ENCODE peak calls at places on chromosomes 4 and X, in ten cellular contexts. L, Y, V, O, P, M, A, J, E and D are unnamed samples.

GRCh38 chrX:119753639-119754257 is 4.6 kb upstream of the SOWAHD start:
- DNase-seq in L (no peak), Y (no peak), V (no peak), O (peak), P (peak), M (no peak), A (no peak), J (peak), E (no peak), D (no peak)

GRCh38 chr4:165874799-165875371 is 1.8 kb downstream of the TLL1 start:
- DNase-seq in L (peak), Y (peak), V (peak), O (peak), P (peak), M (no peak), A (peak), J (peak), E (no peak), D (no peak)

GRCh38 chrX:49155243-49155899 is 7.2 kb upstream of the MAGIX start:
- DNase-seq in L (no peak), Y (no peak), V (no peak), O (peak), P (peak), M (peak), A (peak), J (no peak), E (no peak), D (no peak)

GRCh38 chr4:169079942-169080827 is 70.1 kb upstream of the CBR4 start:
- DNase-seq in L (no peak), Y (peak), V (no peak), O (peak), P (peak), M (peak), A (no peak), J (peak), E (no peak), D (peak)

GRCh38 chr4:102139132-102139573 is 206.1 kb downstream of the SLC39A8 start:
- DNase-seq in L (no peak), Y (peak), V (no peak), O (peak), P (no peak), M (peak), A (no peak), J (no peak), E (no peak), D (no peak)

GRCh38 chr4:110634320-110635154 is 11.7 kb upstream of the PITX2 start:
- DNase-seq in L (no peak), Y (no peak), V (no peak), O (no peak), P (no peak), M (no peak), A (no peak), J (no peak), E (no peak), D (no peak)

GRCh38 chr4:153402366-153402765 is 57.9 kb downstream of the MND1 start:
- DNase-seq in L (no peak), Y (no peak), V (no peak), O (no peak), P (no peak), M (peak), A (no peak), J (no peak), E (no peak), D (no peak)

GRCh38 chrX:112866175-112866574 is 25.5 kb upstream of the AMOT start:
- DNase-seq in L (no peak), Y (no peak), V (no peak), O (no peak), P (no peak), M (no peak), A (no peak), J (no peak), E (no peak), D (no peak)

GRCh38 chr4:35151816-35152572 is 1092.3 kb downstream of the ARAP2 start:
- DNase-seq in L (no peak), Y (no peak), V (no peak), O (peak), P (peak), M (no peak), A (peak), J (peak), E (no peak), D (no peak)
- TF ChIP-seq CTCF in L (peak), Y (no peak), V (no peak), O (peak), P (peak), M (no peak), A (peak), J (peak), E (no peak), D (no peak)

GRCh38 chrX:57929373-57929772 is 19.1 kb upstream of the ZXDA start:
- DNase-seq in L (no peak), Y (no peak), V (no peak), O (peak), P (peak), M (no peak), A (no peak), J (no peak), E (no peak), D (no peak)

GRCh38 chrX:57933321-57933720 is 23.1 kb upstream of the ZXDA start:
- DNase-seq in L (no peak), Y (no peak), V (no peak), O (no peak), P (no peak), M (no peak), A (no peak), J (no peak), E (no peak), D (no peak)

GRCh38 chrX:57930051-57930450 is 19.8 kb upstream of the ZXDA start:
- DNase-seq in L (no peak), Y (no peak), V (no peak), O (peak), P (no peak), M (no peak), A (no peak), J (no peak), E (no peak), D (no peak)

DNA sequence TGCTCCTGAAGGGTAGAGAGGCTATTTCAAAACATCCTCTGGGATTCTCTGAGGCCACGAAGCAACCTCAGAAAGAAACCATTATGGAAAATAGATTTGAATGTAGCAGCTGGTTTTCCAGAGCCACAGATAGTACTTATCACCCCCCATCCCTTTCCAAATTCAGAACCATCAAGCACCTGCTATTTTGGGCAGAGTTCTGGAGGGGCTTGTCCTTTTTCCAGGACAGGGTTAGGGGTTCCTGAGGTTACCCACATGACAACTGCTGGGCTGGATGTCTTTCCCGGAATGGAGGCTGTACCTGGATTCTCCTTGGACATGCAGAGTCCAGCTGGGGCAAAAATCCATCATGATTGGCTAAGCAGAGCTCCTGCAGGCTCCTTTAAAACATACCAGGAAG is 22.0 kb upstream of the ZXDA start:
- DNase-seq in L (no peak), Y (no peak), V (no peak), O (no peak), P (no peak), M (no peak), A (no peak), J (no peak), E (no peak), D (no peak)
- TF ChIP-seq CTCF in L (no peak), Y (no peak), V (no peak), O (no peak), P (no peak), M (no peak), A (no peak), J (no peak), E (no peak), D (no peak)

GRCh38 chr4:183758006-183758734 is 99.1 kb downstream of the TRAPPC11 start:
- DNase-seq in L (peak), Y (peak), V (peak), O (no peak), P (no peak), M (no peak), A (peak), J (no peak), E (no peak), D (no peak)
- TF ChIP-seq CTCF in L (peak), Y (peak), V (peak), O (peak), P (peak), M (no peak), A (peak), J (peak), E (no peak), D (no peak)

GRCh38 chrX:19540076-19540475 is 24.8 kb upstream of the MAP3K15 start:
- DNase-seq in L (no peak), Y (no peak), V (no peak), O (no peak), P (no peak), M (no peak), A (no peak), J (no peak), E (no peak), D (no peak)

GRCh38 chrX:19539665-19540064 is 24.4 kb upstream of the MAP3K15 start:
- DNase-seq in L (no peak), Y (no peak), V (no peak), O (no peak), P (no peak), M (no peak), A (no peak), J (no peak), E (no peak), D (no peak)

GRCh38 chrX:19541196-19541595 is 25.9 kb upstream of the MAP3K15 start:
- DNase-seq in L (no peak), Y (no peak), V (no peak), O (no peak), P (no peak), M (no peak), A (no peak), J (no peak), E (no peak), D (no peak)

GRCh38 chrX:19532709-19533108 is 17.4 kb upstream of the MAP3K15 start:
- DNase-seq in L (no peak), Y (no peak), V (no peak), O (no peak), P (no peak), M (no peak), A (no peak), J (no peak), E (no peak), D (no peak)

DNA sequence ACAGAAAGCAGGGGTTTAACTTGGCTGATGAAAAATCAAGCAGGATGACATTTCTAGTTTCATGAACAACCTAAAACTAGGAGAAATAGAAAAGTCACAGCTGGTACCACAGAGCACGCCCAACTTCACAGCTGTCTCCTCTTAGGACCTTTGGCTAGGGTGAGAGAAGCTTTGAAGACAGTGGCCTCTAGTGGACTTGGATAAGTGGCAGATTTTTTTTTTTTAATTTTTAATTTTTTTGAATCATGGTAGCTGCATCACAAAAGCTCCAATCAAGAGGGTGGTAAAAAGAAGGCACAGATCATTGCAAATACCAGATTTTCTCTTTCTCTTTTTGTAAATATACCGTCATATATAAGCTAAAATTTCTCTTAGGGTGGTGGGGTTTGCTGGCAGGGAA is 20.2 kb upstream of the MAP3K15 start:
- DNase-seq in L (no peak), Y (no peak), V (no peak), O (peak), P (peak), M (no peak), A (no peak), J (peak), E (no peak), D (no peak)
- TF ChIP-seq CTCF in L (peak), Y (no peak), V (no peak), O (peak), P (peak), M (peak), A (peak), J (peak), E (no peak), D (no peak)

DNA sequence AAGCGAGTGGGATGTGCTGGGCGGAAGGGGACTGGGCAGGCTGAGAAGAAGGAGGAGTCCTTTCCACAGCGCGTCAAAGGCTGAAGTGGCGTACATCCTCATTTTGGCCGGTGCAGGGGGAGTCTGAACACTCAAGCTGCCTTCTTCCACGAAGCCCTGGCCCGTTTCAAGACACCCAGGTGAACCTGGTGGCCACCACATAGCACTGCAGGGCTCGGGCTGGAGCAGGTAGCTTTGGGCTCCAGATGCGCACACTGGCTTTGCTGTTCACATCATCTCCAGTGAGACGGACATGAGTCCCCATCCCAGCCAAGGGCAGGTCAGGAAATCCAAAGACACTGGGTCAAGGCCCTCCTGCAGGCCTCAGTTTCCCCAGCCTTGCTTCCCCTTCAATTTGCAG is 30.3 kb downstream of the CCNQ start:
- DNase-seq in L (no peak), Y (no peak), V (no peak), O (no peak), P (no peak), M (no peak), A (no peak), J (no peak), E (no peak), D (no peak)
- TF ChIP-seq CTCF in L (peak), Y (no peak), V (no peak), O (no peak), P (no peak), M (no peak), A (no peak), J (no peak), E (no peak), D (no peak)

DNA sequence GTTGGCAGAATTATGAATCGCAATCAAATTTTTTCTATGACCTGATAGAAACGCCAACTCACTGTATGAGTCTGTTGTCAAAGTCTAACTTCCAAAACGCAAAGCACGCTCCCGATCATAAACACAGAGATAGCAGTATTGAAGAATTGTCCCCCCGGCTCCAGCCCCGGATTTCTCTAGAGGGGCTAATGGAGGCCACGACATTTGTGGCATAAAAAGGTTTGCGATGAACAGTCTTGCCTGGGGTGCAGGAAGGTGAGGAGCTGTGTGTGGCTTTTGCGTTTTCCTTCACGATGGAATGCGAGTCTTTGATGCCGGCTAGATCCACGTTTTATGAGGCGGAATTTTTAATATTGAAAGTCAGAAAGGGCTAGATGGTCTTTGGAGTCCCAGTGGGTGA is 183.0 kb downstream of the CRLF2 start:
- DNase-seq in L (no peak), Y (no peak), V (no peak), O (no peak), P (no peak), M (no peak), A (no peak), J (no peak), E (no peak), D (no peak)
- TF ChIP-seq CTCF in L (no peak), Y (no peak), V (no peak), O (no peak), P (no peak), M (no peak), A (no peak), J (no peak), E (no peak), D (no peak)

GRCh38 chr4:104752337-104752736 is 257.6 kb upstream of the CXXC4 start:
- DNase-seq in L (no peak), Y (no peak), V (no peak), O (peak), P (no peak), M (peak), A (no peak), J (no peak), E (no peak), D (no peak)
- TF ChIP-seq CTCF in L (no peak), Y (no peak), V (no peak), O (no peak), P (no peak), M (no peak), A (no peak), J (no peak), E (no peak), D (no peak)